ENCODE peak calls at places on chromosomes 3 and 15, in four cellular contexts. H is HCT116, Q is K562, F is Panc1. C is an unnamed sample.

GRCh38 chr15:84604804-84605203 is 4.0 kb downstream of the ZSCAN2 start:
- DNase-seq in Q (no peak), H (no peak), F (no peak), C (no peak)

GRCh38 chr3:33658971-33659848 is 58.8 kb downstream of the CLASP2 start:
- DNase-seq in Q (peak), H (no peak), F (no peak), C (peak)

GRCh38 chr3:122577409-122578028 is at the start of gene PARP15:
- DNase-seq in F (no peak), H (no peak), Q (peak), C (no peak)

GRCh38 chr3:191070762-191071365 is 128.2 kb upstream of the OSTN start:
- DNase-seq in H (no peak), Q (no peak), F (no peak), C (no peak)

GRCh38 chr15:56886450-56886856 is 32.0 kb upstream of the TCF12 start:
- DNase-seq in H (no peak), Q (no peak), F (no peak), C (peak)

GRCh38 chr3:72343078-72343477 is 505.2 kb downstream of the SHQ1 start:
- DNase-seq in F (no peak), Q (no peak), H (no peak), C (no peak)

GRCh38 chr3:43286115-43286885 is at the start of gene SNRK:
- DNase-seq in Q (peak), F (peak), H (peak), C (peak)

GRCh38 chr15:66196565-66196964 is 57.0 kb downstream of the MEGF11 start:
- DNase-seq in H (peak), F (no peak), Q (no peak), C (no peak)

GRCh38 chr3:55066406-55067128 is 138.7 kb upstream of the LRTM1 start:
- DNase-seq in F (no peak), Q (no peak), H (no peak), C (no peak)

GRCh38 chr3:127425505-127426443 is 137.9 kb upstream of the PRR20G start:
- DNase-seq in H (no peak), F (no peak), Q (no peak), C (no peak)

GRCh38 chr3:150150633-150151032 is 179.9 kb upstream of the PFN2 start:
- DNase-seq in Q (no peak), H (no peak), F (no peak), C (no peak)

GRCh38 chr15:56040081-56041035 is 46.9 kb upstream of the NEDD4 start:
- DNase-seq in H (peak), Q (no peak), F (peak), C (peak)

GRCh38 chr3:153176197-153176596 is 14.2 kb downstream of the RAP2B start:
- DNase-seq in F (no peak), H (no peak), Q (no peak), C (no peak)

GRCh38 chr15:77824361-77824985 is 191.8 kb upstream of the LINGO1 start:
- DNase-seq in Q (no peak), H (no peak), F (no peak), C (no peak)

GRCh38 chr3:16113704-16114103 is 60.8 kb upstream of the GALNT15 start:
- DNase-seq in Q (no peak), F (no peak), H (no peak), C (no peak)

GRCh38 chr3:127608362-127608718 is 10.1 kb downstream of the MCM2 start:
- DNase-seq in F (no peak), H (no peak), Q (no peak), C (no peak)

GRCh38 chr3:52171577-52172261 is 17.5 kb upstream of the POC1A start:
- DNase-seq in F (peak), H (peak), Q (peak), C (no peak)

GRCh38 chr15:39658740-39659139 is 77.9 kb downstream of the THBS1 start:
- DNase-seq in F (no peak), H (no peak), Q (no peak), C (no peak)

GRCh38 chr3:160474416-160474838 is 24.8 kb upstream of the TRIM59 start:
- DNase-seq in Q (no peak), F (no peak), H (no peak), C (no peak)

GRCh38 chr3:160486459-160486869 is 36.9 kb upstream of the TRIM59 start:
- DNase-seq in H (peak), Q (no peak), F (no peak), C (peak)

GRCh38 chr15:92846716-92847115 is 53.4 kb upstream of the CHD2 start:
- DNase-seq in F (no peak), Q (no peak), H (no peak), C (no peak)

GRCh38 chr3:161558256-161558655 is 61.6 kb downstream of the OTOL1 start:
- DNase-seq in H (no peak), Q (no peak), F (no peak), C (no peak)

GRCh38 chr15:36896949-36897348 is 203.4 kb downstream of the MEIS2 start:
- DNase-seq in H (no peak), Q (no peak), F (no peak), C (no peak)

GRCh38 chr3:192827208-192827607 is 90.4 kb downstream of the MB21D2 start:
- DNase-seq in Q (no peak), H (no peak), F (no peak), C (no peak)

GRCh38 chr15:68666120-68666811 is 87.5 kb downstream of the CORO2B start:
- DNase-seq in F (no peak), Q (no peak), H (no peak), C (no peak)

GRCh38 chr3:134279466-134279865 is 28.8 kb upstream of the RYK start:
- DNase-seq in H (no peak), Q (no peak), F (no peak), C (peak)

GRCh38 chr3:108182339-108182738 is 39.9 kb downstream of the IFT57 start:
- DNase-seq in F (no peak), H (no peak), Q (no peak), C (no peak)

GRCh38 chr3:187406927-187407326 is 38.7 kb downstream of the RTP4 start:
- DNase-seq in H (no peak), F (no peak), Q (no peak), C (no peak)

GRCh38 chr3:131072099-131072559 is 45.5 kb downstream of the NEK11 start:
- DNase-seq in H (no peak), Q (peak), F (no peak), C (no peak)

GRCh38 chr3:189355481-189356201 is 183.9 kb downstream of the TPRG1 start:
- DNase-seq in Q (no peak), H (peak), F (no peak), C (peak)

GRCh38 chr15:51155016-51155580 is 60.4 kb upstream of the TNFAIP8L3 start:
- DNase-seq in Q (no peak), H (no peak), F (no peak), C (no peak)

GRCh38 chr3:181712505-181713299 is 977 bp downstream of the SOX2 start:
- DNase-seq in F (no peak), Q (no peak), H (no peak), C (no peak)

GRCh38 chr15:99101501-99101900 is 3.4 kb upstream of the SYNM start:
- DNase-seq in H (no peak), F (no peak), Q (no peak), C (no peak)

GRCh38 chr15:37425541-37425940 is 325.2 kb upstream of the MEIS2 start:
- DNase-seq in H (no peak), Q (no peak), F (no peak), C (no peak)

GRCh38 chr15:27906802-27907201 is 192.3 kb downstream of the OCA2 start:
- DNase-seq in Q (no peak), H (no peak), F (no peak), C (no peak)

GRCh38 chr15:100245496-100245838 is 96.3 kb downstream of the ADAMTS17 start:
- DNase-seq in F (no peak), H (no peak), Q (no peak), C (no peak)

GRCh38 chr15:66251065-66251789 is 2.3 kb downstream of the MEGF11 start:
- DNase-seq in F (no peak), Q (no peak), H (no peak), C (no peak)

GRCh38 chr15:88908123-88908522 is 5.1 kb downstream of the MFGE8 start:
- DNase-seq in Q (no peak), F (no peak), H (no peak), C (no peak)

GRCh38 chr3:168073842-168074311 is 21.8 kb downstream of the GOLIM4 start:
- DNase-seq in F (no peak), H (no peak), Q (no peak), C (no peak)

DNA sequence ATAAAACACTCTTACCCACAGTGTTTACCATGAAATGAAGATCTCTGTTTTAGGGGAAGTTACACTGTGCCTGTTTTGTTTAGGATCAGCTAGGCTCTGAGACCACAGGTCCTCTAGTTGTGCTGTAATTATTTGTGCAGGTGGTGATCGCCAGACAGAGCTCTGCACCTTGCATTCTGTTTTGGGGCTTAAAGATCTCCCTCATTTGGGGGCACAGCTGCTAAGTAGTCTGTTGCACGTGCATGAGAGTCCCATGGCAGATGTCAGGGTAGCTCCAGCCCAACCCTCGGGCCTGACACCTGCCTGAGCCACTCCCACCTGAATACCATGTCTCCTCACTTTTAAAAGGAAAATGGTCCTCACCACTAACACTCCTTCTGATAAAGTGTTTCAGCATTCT is 12.4 kb downstream of the C3orf20 start:
- DNase-seq in Q (no peak), H (no peak), F (no peak), C (no peak)
- TF ChIP-seq TCF7L2 in Q (no peak), H (no peak), F (no peak), C (no peak)

DNA sequence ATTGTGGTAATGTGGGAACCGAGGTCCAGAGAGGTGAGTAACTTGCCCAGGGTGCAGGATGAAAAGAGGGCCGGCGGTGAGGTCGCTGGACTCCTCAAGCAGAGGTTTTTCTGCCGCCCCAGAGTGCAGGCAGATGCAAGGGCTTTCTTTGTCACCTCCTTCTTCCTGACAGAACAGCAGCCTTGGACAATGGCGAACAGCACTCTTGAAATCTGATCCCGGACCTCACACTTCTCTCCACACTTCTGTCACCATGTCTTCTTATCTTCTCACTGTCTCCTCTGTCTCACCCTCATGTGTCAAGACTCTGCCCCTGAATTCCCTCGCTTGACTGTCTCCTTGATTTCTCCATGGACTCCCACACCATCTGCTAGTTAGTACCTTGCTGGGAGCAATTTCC is 15.4 kb upstream of the VPS8 start:
- DNase-seq in H (no peak), F (no peak), Q (no peak), C (no peak)
- TF ChIP-seq TCF7L2 in H (no peak), F (no peak), Q (no peak), C (no peak)

DNA sequence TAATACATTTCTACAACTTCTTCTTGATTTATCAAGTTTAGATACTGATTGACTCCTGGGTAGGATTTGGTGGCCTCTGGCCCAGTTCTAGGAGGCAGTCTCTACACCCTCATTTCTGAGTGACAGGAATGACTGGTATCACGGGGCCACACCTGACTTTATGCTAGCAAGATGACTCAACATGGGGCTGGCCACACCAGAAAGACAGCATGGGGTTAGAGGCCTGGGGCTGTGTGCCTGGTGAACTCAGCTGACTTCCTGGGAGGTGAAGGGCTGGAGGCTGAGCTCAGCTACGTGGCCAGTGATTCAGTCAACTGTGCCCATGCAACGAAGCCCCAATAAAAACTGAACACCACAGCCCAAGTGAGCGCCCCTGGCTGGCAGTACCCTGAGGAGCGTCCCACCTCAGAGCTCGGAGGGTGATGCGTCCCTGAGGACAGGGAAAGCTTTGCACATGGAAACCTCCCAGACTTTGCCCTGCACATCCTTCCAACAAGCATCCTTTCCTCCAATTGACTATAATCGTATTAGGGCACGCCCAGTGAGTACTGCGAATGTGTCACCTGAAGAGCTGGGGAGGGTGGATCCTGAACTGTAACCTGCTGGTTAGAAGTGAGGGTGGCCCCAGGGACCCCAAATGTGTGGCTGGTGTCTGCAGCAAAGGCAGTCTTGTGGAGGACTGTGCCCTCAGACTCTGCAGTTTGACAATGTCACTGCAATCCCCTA is 57.2 kb downstream of the NIPA2 start:
- DNase-seq in F (peak), H (peak), Q (peak), C (no peak)
- TF ChIP-seq TCF7L2 in F (peak), H (no peak), Q (no peak), C (no peak)

GRCh38 chr3:32219537-32219936 is 18.9 kb upstream of the CMTM8 start:
- DNase-seq in Q (no peak), F (no peak), H (no peak), C (no peak)
- TF ChIP-seq TCF7L2 in Q (no peak), F (no peak), H (no peak), C (no peak)